ENCODE peak calls at places on chromosomes 13 and 19, in six cellular contexts. One of them, this sample, is unnamed.

GRCh38 chr13:46347277-46347676 is 39.8 kb downstream of the RUBCNL start:
- DNase-seq in choroid plexus epithelial cell: no peak
- DNase-seq in CD8-positive, alpha-beta memory T cell: no peak
- DNase-seq in HFFc6: no peak
- DNase-seq in NCI-H524: no peak
- DNase-seq in NCI-H1105 treated with DMSO at 0.1 percent for 48 hours: no peak
- DNase-seq in this sample: no peak

GRCh38 chr19:23774156-23774971 is 15.7 kb upstream of the ZNF681 start:
- DNase-seq in choroid plexus epithelial cell: peak
- DNase-seq in CD8-positive, alpha-beta memory T cell: no peak
- DNase-seq in HFFc6: no peak
- DNase-seq in NCI-H524: no peak
- DNase-seq in NCI-H1105 treated with DMSO at 0.1 percent for 48 hours: no peak
- DNase-seq in this sample: no peak

GRCh38 chr19:12842511-12842910 is 4.2 kb downstream of the MAST1 start:
- DNase-seq in choroid plexus epithelial cell: no peak
- DNase-seq in CD8-positive, alpha-beta memory T cell: no peak
- DNase-seq in HFFc6: no peak
- DNase-seq in NCI-H524: no peak
- DNase-seq in NCI-H1105 treated with DMSO at 0.1 percent for 48 hours: no peak
- DNase-seq in this sample: no peak

GRCh38 chr13:42420304-42420703 is 148.4 kb downstream of the AKAP11 start:
- DNase-seq in choroid plexus epithelial cell: no peak
- DNase-seq in CD8-positive, alpha-beta memory T cell: no peak
- DNase-seq in HFFc6: no peak
- DNase-seq in NCI-H524: no peak
- DNase-seq in NCI-H1105 treated with DMSO at 0.1 percent for 48 hours: no peak
- DNase-seq in this sample: no peak

GRCh38 chr13:30971575-30971974 is 39.1 kb downstream of the TEX26 start:
- DNase-seq in choroid plexus epithelial cell: peak
- DNase-seq in CD8-positive, alpha-beta memory T cell: no peak
- DNase-seq in HFFc6: peak
- DNase-seq in NCI-H524: no peak
- DNase-seq in NCI-H1105 treated with DMSO at 0.1 percent for 48 hours: no peak
- DNase-seq in this sample: no peak

GRCh38 chr19:2144190-2144589 is 7.2 kb downstream of the AP3D1 start:
- DNase-seq in choroid plexus epithelial cell: no peak
- DNase-seq in CD8-positive, alpha-beta memory T cell: no peak
- DNase-seq in HFFc6: no peak
- DNase-seq in NCI-H524: no peak
- DNase-seq in NCI-H1105 treated with DMSO at 0.1 percent for 48 hours: no peak
- DNase-seq in this sample: no peak

GRCh38 chr13:81283062-81283461 is 942.1 kb upstream of the SPRY2 start:
- DNase-seq in choroid plexus epithelial cell: no peak
- DNase-seq in CD8-positive, alpha-beta memory T cell: no peak
- DNase-seq in HFFc6: no peak
- DNase-seq in NCI-H524: no peak
- DNase-seq in NCI-H1105 treated with DMSO at 0.1 percent for 48 hours: no peak
- DNase-seq in this sample: no peak

GRCh38 chr13:51618626-51619025 is 34.4 kb downstream of the WDFY2 start:
- DNase-seq in choroid plexus epithelial cell: no peak
- DNase-seq in CD8-positive, alpha-beta memory T cell: no peak
- DNase-seq in HFFc6: no peak
- DNase-seq in NCI-H524: no peak
- DNase-seq in NCI-H1105 treated with DMSO at 0.1 percent for 48 hours: no peak
- DNase-seq in this sample: no peak

GRCh38 chr13:25490236-25490635 is 118.5 kb downstream of the ATP8A2 start:
- DNase-seq in choroid plexus epithelial cell: no peak
- DNase-seq in CD8-positive, alpha-beta memory T cell: no peak
- DNase-seq in HFFc6: no peak
- DNase-seq in NCI-H524: peak
- DNase-seq in NCI-H1105 treated with DMSO at 0.1 percent for 48 hours: no peak
- DNase-seq in this sample: no peak

GRCh38 chr19:41194157-41194552 is 1.1 kb downstream of the CYP2S1 start:
- DNase-seq in choroid plexus epithelial cell: no peak
- DNase-seq in CD8-positive, alpha-beta memory T cell: no peak
- DNase-seq in HFFc6: no peak
- DNase-seq in NCI-H524: no peak
- DNase-seq in NCI-H1105 treated with DMSO at 0.1 percent for 48 hours: no peak
- DNase-seq in this sample: no peak

GRCh38 chr19:47240996-47241918 is 10.3 kb upstream of the BBC3 start:
- DNase-seq in choroid plexus epithelial cell: peak
- DNase-seq in CD8-positive, alpha-beta memory T cell: peak
- DNase-seq in HFFc6: peak
- DNase-seq in NCI-H524: peak
- DNase-seq in NCI-H1105 treated with DMSO at 0.1 percent for 48 hours: peak
- DNase-seq in this sample: peak

GRCh38 chr13:32902898-32903297 is 113.3 kb upstream of the KL start:
- DNase-seq in choroid plexus epithelial cell: no peak
- DNase-seq in CD8-positive, alpha-beta memory T cell: no peak
- DNase-seq in HFFc6: peak
- DNase-seq in NCI-H524: no peak
- DNase-seq in NCI-H1105 treated with DMSO at 0.1 percent for 48 hours: no peak
- DNase-seq in this sample: no peak

GRCh38 chr19:14472202-14472961 is 2.8 kb downstream of the PTGER1 start:
- DNase-seq in choroid plexus epithelial cell: peak
- DNase-seq in CD8-positive, alpha-beta memory T cell: peak
- DNase-seq in HFFc6: no peak
- DNase-seq in NCI-H524: peak
- DNase-seq in NCI-H1105 treated with DMSO at 0.1 percent for 48 hours: peak
- DNase-seq in this sample: peak

GRCh38 chr19:18697680-18698079 is 14.2 kb downstream of the CRTC1 start:
- DNase-seq in choroid plexus epithelial cell: no peak
- DNase-seq in CD8-positive, alpha-beta memory T cell: no peak
- DNase-seq in HFFc6: no peak
- DNase-seq in NCI-H524: peak
- DNase-seq in NCI-H1105 treated with DMSO at 0.1 percent for 48 hours: peak
- DNase-seq in this sample: peak

GRCh38 chr19:11380653-11381534 is 3.2 kb downstream of the EPOR start:
- DNase-seq in choroid plexus epithelial cell: peak
- DNase-seq in CD8-positive, alpha-beta memory T cell: peak
- DNase-seq in HFFc6: peak
- DNase-seq in NCI-H524: peak
- DNase-seq in NCI-H1105 treated with DMSO at 0.1 percent for 48 hours: peak
- DNase-seq in this sample: peak

GRCh38 chr13:51180853-51181511 is 41.2 kb upstream of the FAM124A start:
- DNase-seq in choroid plexus epithelial cell: no peak
- DNase-seq in CD8-positive, alpha-beta memory T cell: no peak
- DNase-seq in HFFc6: no peak
- DNase-seq in NCI-H524: no peak
- DNase-seq in NCI-H1105 treated with DMSO at 0.1 percent for 48 hours: no peak
- DNase-seq in this sample: no peak

GRCh38 chr13:113413898-113414282 is 39.4 kb downstream of the ADPRHL1 start:
- DNase-seq in choroid plexus epithelial cell: no peak
- DNase-seq in CD8-positive, alpha-beta memory T cell: no peak
- DNase-seq in HFFc6: no peak
- DNase-seq in NCI-H524: no peak
- DNase-seq in NCI-H1105 treated with DMSO at 0.1 percent for 48 hours: no peak
- DNase-seq in this sample: no peak

GRCh38 chr13:112078879-112079526 is 12.1 kb downstream of the SOX1 start:
- DNase-seq in choroid plexus epithelial cell: no peak
- DNase-seq in CD8-positive, alpha-beta memory T cell: no peak
- DNase-seq in HFFc6: no peak
- DNase-seq in NCI-H524: no peak
- DNase-seq in NCI-H1105 treated with DMSO at 0.1 percent for 48 hours: no peak
- DNase-seq in this sample: peak

GRCh38 chr19:13621413-13621812 is 115.1 kb upstream of the CACNA1A start:
- DNase-seq in choroid plexus epithelial cell: peak
- DNase-seq in CD8-positive, alpha-beta memory T cell: no peak
- DNase-seq in HFFc6: peak
- DNase-seq in NCI-H524: peak
- DNase-seq in NCI-H1105 treated with DMSO at 0.1 percent for 48 hours: no peak
- DNase-seq in this sample: peak

GRCh38 chr19:18091217-18091608 is 4.5 kb upstream of the IL12RB1 start:
- DNase-seq in choroid plexus epithelial cell: no peak
- DNase-seq in CD8-positive, alpha-beta memory T cell: peak
- DNase-seq in HFFc6: no peak
- DNase-seq in NCI-H524: no peak
- DNase-seq in NCI-H1105 treated with DMSO at 0.1 percent for 48 hours: no peak
- DNase-seq in this sample: no peak

GRCh38 chr13:113397606-113398425 is 33.9 kb upstream of the GRTP1 start:
- DNase-seq in choroid plexus epithelial cell: no peak
- DNase-seq in CD8-positive, alpha-beta memory T cell: no peak
- DNase-seq in HFFc6: no peak
- DNase-seq in NCI-H524: no peak
- DNase-seq in NCI-H1105 treated with DMSO at 0.1 percent for 48 hours: no peak
- DNase-seq in this sample: no peak

GRCh38 chr19:39362682-39363657 is 20.7 kb downstream of the SAMD4B start:
- DNase-seq in choroid plexus epithelial cell: peak
- DNase-seq in CD8-positive, alpha-beta memory T cell: no peak
- DNase-seq in HFFc6: peak
- DNase-seq in NCI-H524: no peak
- DNase-seq in NCI-H1105 treated with DMSO at 0.1 percent for 48 hours: no peak
- DNase-seq in this sample: no peak

GRCh38 chr19:2207991-2208860 is 27.9 kb downstream of the PLEKHJ1 start:
- DNase-seq in choroid plexus epithelial cell: peak
- DNase-seq in CD8-positive, alpha-beta memory T cell: peak
- DNase-seq in HFFc6: peak
- DNase-seq in NCI-H524: peak
- DNase-seq in NCI-H1105 treated with DMSO at 0.1 percent for 48 hours: no peak
- DNase-seq in this sample: no peak

GRCh38 chr19:22620912-22621311 is 13.2 kb upstream of the ZNF492 start:
- DNase-seq in choroid plexus epithelial cell: no peak
- DNase-seq in CD8-positive, alpha-beta memory T cell: no peak
- DNase-seq in HFFc6: no peak
- DNase-seq in NCI-H524: no peak
- DNase-seq in NCI-H1105 treated with DMSO at 0.1 percent for 48 hours: no peak
- DNase-seq in this sample: no peak

GRCh38 chr13:79307866-79308298 is 98.2 kb downstream of the RBM26 start:
- DNase-seq in choroid plexus epithelial cell: peak
- DNase-seq in CD8-positive, alpha-beta memory T cell: no peak
- DNase-seq in HFFc6: peak
- DNase-seq in NCI-H524: peak
- DNase-seq in NCI-H1105 treated with DMSO at 0.1 percent for 48 hours: no peak
- DNase-seq in this sample: no peak

GRCh38 chr19:33296473-33297060 is 5.8 kb downstream of the CEBPA start:
- DNase-seq in choroid plexus epithelial cell: no peak
- DNase-seq in CD8-positive, alpha-beta memory T cell: no peak
- DNase-seq in HFFc6: peak
- DNase-seq in NCI-H524: peak
- DNase-seq in NCI-H1105 treated with DMSO at 0.1 percent for 48 hours: no peak
- DNase-seq in this sample: no peak

GRCh38 chr13:111876506-111876905 is 190.4 kb upstream of the SOX1 start:
- DNase-seq in choroid plexus epithelial cell: no peak
- DNase-seq in CD8-positive, alpha-beta memory T cell: no peak
- DNase-seq in HFFc6: no peak
- DNase-seq in NCI-H524: no peak
- DNase-seq in NCI-H1105 treated with DMSO at 0.1 percent for 48 hours: no peak
- DNase-seq in this sample: no peak

GRCh38 chr19:38711726-38712153 is 32.5 kb downstream of the CAPN12 start:
- DNase-seq in choroid plexus epithelial cell: peak
- DNase-seq in CD8-positive, alpha-beta memory T cell: no peak
- DNase-seq in HFFc6: peak
- DNase-seq in NCI-H524: no peak
- DNase-seq in NCI-H1105 treated with DMSO at 0.1 percent for 48 hours: no peak
- DNase-seq in this sample: no peak

GRCh38 chr13:113532156-113532806 is 41.8 kb upstream of the DCUN1D2 start:
- DNase-seq in choroid plexus epithelial cell: peak
- DNase-seq in CD8-positive, alpha-beta memory T cell: no peak
- DNase-seq in HFFc6: no peak
- DNase-seq in NCI-H524: no peak
- DNase-seq in NCI-H1105 treated with DMSO at 0.1 percent for 48 hours: no peak
- DNase-seq in this sample: no peak

GRCh38 chr19:6820237-6820636 is 47.7 kb downstream of the VAV1 start:
- DNase-seq in choroid plexus epithelial cell: no peak
- DNase-seq in CD8-positive, alpha-beta memory T cell: no peak
- DNase-seq in HFFc6: no peak
- DNase-seq in NCI-H524: no peak
- DNase-seq in NCI-H1105 treated with DMSO at 0.1 percent for 48 hours: no peak
- DNase-seq in this sample: no peak

GRCh38 chr19:927044-927706 is 1.3 kb downstream of the ARID3A start:
- DNase-seq in choroid plexus epithelial cell: peak
- DNase-seq in CD8-positive, alpha-beta memory T cell: no peak
- DNase-seq in HFFc6: no peak
- DNase-seq in NCI-H524: peak
- DNase-seq in NCI-H1105 treated with DMSO at 0.1 percent for 48 hours: no peak
- DNase-seq in this sample: no peak

GRCh38 chr19:47699360-47699917 is 13.8 kb upstream of the EHD2 start:
- DNase-seq in choroid plexus epithelial cell: peak
- DNase-seq in CD8-positive, alpha-beta memory T cell: peak
- DNase-seq in HFFc6: no peak
- DNase-seq in NCI-H524: peak
- DNase-seq in NCI-H1105 treated with DMSO at 0.1 percent for 48 hours: no peak
- DNase-seq in this sample: peak

GRCh38 chr13:85601526-85601925 is 197.7 kb downstream of the SLITRK6 start:
- DNase-seq in choroid plexus epithelial cell: peak
- DNase-seq in CD8-positive, alpha-beta memory T cell: no peak
- DNase-seq in HFFc6: no peak
- DNase-seq in NCI-H524: no peak
- DNase-seq in NCI-H1105 treated with DMSO at 0.1 percent for 48 hours: no peak
- DNase-seq in this sample: no peak

GRCh38 chr13:97308735-97309429 is 86.7 kb downstream of the MBNL2 start:
- DNase-seq in choroid plexus epithelial cell: no peak
- DNase-seq in CD8-positive, alpha-beta memory T cell: no peak
- DNase-seq in HFFc6: peak
- DNase-seq in NCI-H524: no peak
- DNase-seq in NCI-H1105 treated with DMSO at 0.1 percent for 48 hours: no peak
- DNase-seq in this sample: no peak

GRCh38 chr19:14112809-14113385 is 4.7 kb downstream of the PRKACA start:
- DNase-seq in choroid plexus epithelial cell: no peak
- DNase-seq in CD8-positive, alpha-beta memory T cell: no peak
- DNase-seq in HFFc6: no peak
- DNase-seq in NCI-H524: no peak
- DNase-seq in NCI-H1105 treated with DMSO at 0.1 percent for 48 hours: no peak
- DNase-seq in this sample: no peak

GRCh38 chr13:37960427-37960826 is 90.9 kb upstream of the TRPC4 start:
- DNase-seq in choroid plexus epithelial cell: peak
- DNase-seq in CD8-positive, alpha-beta memory T cell: no peak
- DNase-seq in HFFc6: no peak
- DNase-seq in NCI-H524: peak
- DNase-seq in NCI-H1105 treated with DMSO at 0.1 percent for 48 hours: no peak
- DNase-seq in this sample: no peak

GRCh38 chr13:25037057-25037813 is 58.7 kb upstream of the PABPC3 start:
- DNase-seq in choroid plexus epithelial cell: peak
- DNase-seq in CD8-positive, alpha-beta memory T cell: no peak
- DNase-seq in HFFc6: peak
- DNase-seq in NCI-H524: peak
- DNase-seq in NCI-H1105 treated with DMSO at 0.1 percent for 48 hours: peak
- DNase-seq in this sample: peak

GRCh38 chr13:60733933-60734332 is 336.9 kb downstream of the TDRD3 start:
- DNase-seq in choroid plexus epithelial cell: no peak
- DNase-seq in CD8-positive, alpha-beta memory T cell: no peak
- DNase-seq in HFFc6: no peak
- DNase-seq in NCI-H524: no peak
- DNase-seq in NCI-H1105 treated with DMSO at 0.1 percent for 48 hours: no peak
- DNase-seq in this sample: no peak

GRCh38 chr13:50766043-50766442 is 77.4 kb downstream of the DLEU7 start:
- DNase-seq in choroid plexus epithelial cell: no peak
- DNase-seq in CD8-positive, alpha-beta memory T cell: no peak
- DNase-seq in HFFc6: no peak
- DNase-seq in NCI-H524: no peak
- DNase-seq in NCI-H1105 treated with DMSO at 0.1 percent for 48 hours: no peak
- DNase-seq in this sample: no peak

This sample was measured in NCI-H345.